ENCODE peak calls at places on chromosomes 3 and 15, in nine cellular contexts. R, T, V, E, L, K, N, F and X are unnamed samples.

GRCh38 chr3:50268703-50269451 is at the start of gene SEMA3B:
- DNase-seq in R (peak; percentile 91), E (no peak), V (peak; percentile 71), L (peak; percentile 98), T (no peak), N (peak; percentile 68), K (no peak), F (no peak), X (no peak)

GRCh38 chr15:90035095-90035834 is 34.1 kb downstream of the ZNF710 start:
- DNase-seq in T (no peak), F (no peak), N (no peak), L (peak; percentile 88), V (peak; percentile 17), E (no peak), R (peak; percentile 66), K (no peak), X (no peak)

GRCh38 chr3:111976254-111976653 is 2.6 kb upstream of the ABHD10 start:
- DNase-seq in E (no peak), L (no peak), N (no peak), T (no peak), V (no peak), R (no peak), K (no peak), F (no peak), X (no peak)

GRCh38 chr3:69096299-69096698 is 11.6 kb downstream of the ARL6IP5 start:
- DNase-seq in V (no peak), F (no peak), N (no peak), L (no peak), T (no peak), K (no peak), E (no peak), R (no peak), X (peak; percentile 35)

GRCh38 chr3:114527036-114527644 is 233.3 kb downstream of the TIGIT start:
- DNase-seq in L (no peak), E (no peak), R (peak; percentile 27), T (peak; percentile 28), F (peak; percentile 2), K (no peak), V (peak; percentile 44), N (peak; percentile 17), X (peak; percentile 60)

GRCh38 chr15:63587527-63587926 is 9.7 kb upstream of the FBXL22 start:
- DNase-seq in N (no peak), L (no peak), T (no peak), F (no peak), K (no peak), R (peak; percentile 70), V (peak; percentile 89), E (no peak), X (no peak)

GRCh38 chr3:128726691-128727031 is 678 bp downstream of the RAB7A start:
- DNase-seq in L (peak; percentile 20), T (peak; percentile 48), R (peak; percentile 59), N (peak; percentile 88), F (peak; percentile 34), K (peak; percentile 39), E (no peak), V (peak; percentile 74), X (peak; percentile 54)

GRCh38 chr15:40500584-40501330 is 30.0 kb downstream of the CHST14 start:
- DNase-seq in R (peak; percentile 75), L (no peak), K (no peak), F (no peak), E (no peak), N (peak; percentile 29), T (no peak), V (peak; percentile 72), X (no peak)

GRCh38 chr3:133833880-133834620 is 28.4 kb downstream of the SRPRB start:
- DNase-seq in T (no peak), V (no peak), L (no peak), E (peak; percentile 43), R (no peak), N (no peak), K (no peak), F (no peak), X (no peak)

GRCh38 chr3:178181784-178182183 is 354.5 kb upstream of the KCNMB2 start:
- DNase-seq in K (no peak), F (no peak), V (no peak), E (no peak), L (no peak), R (no peak), N (no peak), T (no peak), X (no peak)

GRCh38 chr15:78739996-78740903 is 71.0 kb downstream of the ADAMTS7 start:
- DNase-seq in L (peak; percentile 73), N (peak; percentile 51), R (peak; percentile 66), F (peak; percentile 85), K (peak; percentile 75), T (peak; percentile 84), V (peak; percentile 17), E (peak; percentile 96), X (peak; percentile 94)

GRCh38 chr3:126750760-126751129 is 46.7 kb downstream of the CHCHD6 start:
- DNase-seq in V (no peak), T (no peak), R (no peak), K (no peak), F (no peak), E (peak; percentile 41), L (no peak), N (no peak), X (peak; percentile 40)

GRCh38 chr3:161890147-161890625 is 393.6 kb downstream of the OTOL1 start:
- DNase-seq in R (peak; percentile 98), E (no peak), F (no peak), L (peak; percentile 83), N (peak; percentile 62), K (peak; percentile 7), T (no peak), V (peak; percentile 92), X (no peak)

GRCh38 chr3:101865751-101866509 is 16.6 kb downstream of the NFKBIZ start:
- DNase-seq in E (no peak), L (no peak), F (peak; percentile 45), N (no peak), V (no peak), K (no peak), T (no peak), R (peak; percentile 65), X (peak; percentile 70)

GRCh38 chr3:114554716-114555115 is 260.9 kb downstream of the TIGIT start:
- DNase-seq in E (no peak), R (no peak), T (no peak), F (no peak), L (no peak), K (no peak), V (no peak), N (no peak), X (no peak)

GRCh38 chr3:53498993-53499641 is 4.7 kb downstream of the CACNA1D start:
- DNase-seq in L (no peak), E (no peak), K (no peak), V (no peak), N (no peak), R (no peak), F (no peak), T (peak; percentile 55), X (peak; percentile 52)
- H3K27ac ChIP-seq in L (no peak overlapping the region), E (no peak overlapping the region), K (no peak overlapping the region), V (no peak overlapping the region), N (no peak overlapping the region), R (no peak overlapping the region), F (no peak overlapping the region), T (no peak overlapping the region), X (no peak overlapping the region)

DNA sequence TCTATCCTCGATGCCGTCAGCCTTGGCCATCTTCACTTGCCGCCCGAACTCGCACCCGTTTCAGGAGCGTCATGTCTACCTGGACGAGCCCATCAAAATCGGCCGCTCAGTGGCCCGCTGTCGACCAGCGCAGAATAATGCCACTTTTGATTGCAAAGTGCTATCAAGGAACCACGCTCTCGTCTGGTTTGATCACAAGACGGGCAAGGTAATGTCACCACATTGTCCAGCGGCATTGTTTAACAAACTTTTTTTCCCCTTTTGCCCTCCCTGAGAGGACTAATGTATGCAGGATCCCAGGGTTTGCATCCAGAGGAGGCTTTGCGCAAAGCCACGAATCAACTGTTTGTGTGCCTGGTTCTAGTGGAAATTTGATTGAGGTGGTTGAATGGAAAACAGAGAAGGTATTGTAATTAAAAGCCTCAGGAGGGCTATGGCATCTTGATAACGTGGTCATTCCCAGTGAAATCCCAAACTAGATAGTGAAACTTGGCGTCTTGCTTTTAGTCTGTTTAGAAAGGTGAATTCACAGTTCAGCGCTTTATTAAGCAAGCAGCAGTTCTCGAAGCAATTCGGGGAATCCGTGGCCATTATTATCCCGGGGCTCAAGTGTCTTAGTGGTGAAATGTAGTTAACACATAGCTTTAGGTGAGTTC is 1.7 kb downstream of the SLMAP start:
- DNase-seq in K (no peak), N (peak; percentile 46), R (peak; percentile 44), L (peak; percentile 21), T (peak; percentile 69), V (peak; percentile 26), E (no peak), F (peak; percentile 18), X (peak; percentile 52)
- H2AFZ ChIP-seq in K (no peak overlapping the region), N (no peak overlapping the region), R (no peak overlapping the region), L (no peak overlapping the region), T (no peak overlapping the region), V (no peak overlapping the region), E (no peak overlapping the region), F (no peak overlapping the region), X (no peak overlapping the region)

GRCh38 chr15:42035362-42035761 is 14.5 kb upstream of the PLA2G4E start:
- DNase-seq in F (peak; percentile 73), L (no peak), V (no peak), N (peak; percentile 80), K (no peak), R (peak; percentile 27), E (no peak), T (no peak), X (peak; percentile 53)
- H3K27ac ChIP-seq in F (peak overlapping the region; percentile 19), L (peak overlapping the region; percentile 35), V (no peak overlapping the region), N (peak overlapping the region; percentile 54), K (no peak overlapping the region), R (no peak overlapping the region), E (no peak overlapping the region), T (no peak overlapping the region), X (no peak overlapping the region)

GRCh38 chr3:52004158-52004787 is 8.6 kb upstream of the RPL29 start:
- DNase-seq in F (no peak), R (no peak), T (peak; percentile 90), V (peak; percentile 48), K (no peak), N (no peak), E (peak; percentile 76), L (no peak), X (peak; percentile 81)

GRCh38 chr3:52005571-52005986 is 9.9 kb upstream of the RPL29 start:
- DNase-seq in L (no peak), E (peak; percentile 75), T (peak; percentile 57), K (peak; percentile 34), V (no peak), F (no peak), N (peak; percentile 63), R (no peak), X (peak; percentile 85)

GRCh38 chr3:52004906-52005395 is 9.3 kb upstream of the RPL29 start:
- DNase-seq in K (no peak), L (no peak), F (no peak), T (peak; percentile 29), R (no peak), N (no peak), V (no peak), E (no peak), X (no peak)

GRCh38 chr3:52001443-52001974 is 5.8 kb upstream of the RPL29 start:
- DNase-seq in F (peak; percentile 90), E (peak; percentile 98), V (peak; percentile 54), K (peak; percentile 88), T (peak; percentile 94), L (peak; percentile 73), R (peak; percentile 85), N (peak; percentile 49), X (peak; percentile 98)

DNA sequence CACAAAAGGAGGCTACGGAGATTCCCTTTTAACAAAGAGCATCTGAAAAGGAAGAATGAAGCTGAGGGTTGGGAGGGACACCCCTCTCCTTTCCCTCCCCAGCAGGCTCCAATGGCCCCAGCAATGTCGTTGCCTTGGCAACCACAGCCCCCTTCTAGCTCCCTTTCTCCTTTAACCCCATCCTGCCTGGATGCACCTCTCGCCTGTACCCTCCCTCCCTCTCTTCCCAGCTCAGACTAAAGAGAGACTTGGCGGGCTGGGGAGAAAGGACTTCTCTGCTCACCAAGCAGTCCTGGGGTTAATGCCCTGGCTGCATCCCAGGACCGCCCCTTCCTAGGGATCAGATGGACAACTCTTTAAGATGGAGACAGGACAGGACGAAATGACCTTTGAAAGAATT is 7.1 kb upstream of the RPL29 start:
- DNase-seq in N (no peak), K (no peak), L (no peak), V (no peak), F (no peak), E (peak; percentile 59), R (no peak), T (peak; percentile 83), X (no peak)
- H2AFZ ChIP-seq in N (no peak overlapping the region), K (no peak overlapping the region), L (no peak overlapping the region), V (no peak overlapping the region), F (no peak overlapping the region), E (peak overlapping the region; percentile 42), R (no peak overlapping the region), T (peak overlapping the region; percentile 17), X (no peak overlapping the region)